ENCODE peak calls at places on chromosomes 3 and 15, in four cellular contexts. One of them, this sample, is unnamed.

GRCh38 chr3:145869958-145870357 is 291.0 kb downstream of the PLOD2 start:
- DNase-seq in heart right ventricle: no peak
- DNase-seq in AG08396: no peak
- DNase-seq in dorsolateral prefrontal cortex: no peak
- DNase-seq in this sample: no peak

GRCh38 chr3:188526057-188526456 is 372.1 kb downstream of the LPP start:
- DNase-seq in heart right ventricle: no peak
- DNase-seq in AG08396: no peak
- DNase-seq in dorsolateral prefrontal cortex: no peak
- DNase-seq in this sample: no peak

GRCh38 chr3:131386429-131386926 is 4.9 kb downstream of the NUDT16 start:
- DNase-seq in heart right ventricle: peak
- DNase-seq in AG08396: no peak
- DNase-seq in dorsolateral prefrontal cortex: peak
- DNase-seq in this sample: no peak

GRCh38 chr15:31278544-31279220 is 48.0 kb upstream of the KLF13 start:
- DNase-seq in heart right ventricle: no peak
- DNase-seq in AG08396: no peak
- DNase-seq in dorsolateral prefrontal cortex: peak
- DNase-seq in this sample: peak

GRCh38 chr3:106425021-106425420 is 556.2 kb upstream of the CBLB start:
- DNase-seq in heart right ventricle: no peak
- DNase-seq in AG08396: peak
- DNase-seq in dorsolateral prefrontal cortex: no peak
- DNase-seq in this sample: no peak

GRCh38 chr3:131794766-131795381 is 239.9 kb downstream of the CPNE4 start:
- DNase-seq in heart right ventricle: no peak
- DNase-seq in AG08396: peak
- DNase-seq in dorsolateral prefrontal cortex: no peak
- DNase-seq in this sample: peak

GRCh38 chr3:143208976-143209714 is 89.6 kb downstream of the CHST2 start:
- DNase-seq in heart right ventricle: no peak
- DNase-seq in AG08396: no peak
- DNase-seq in dorsolateral prefrontal cortex: no peak
- DNase-seq in this sample: no peak

GRCh38 chr15:57427367-57427821 is 51.1 kb downstream of the CGNL1 start:
- DNase-seq in heart right ventricle: no peak
- DNase-seq in AG08396: no peak
- DNase-seq in dorsolateral prefrontal cortex: no peak
- DNase-seq in this sample: peak

GRCh38 chr15:38325290-38325990 is 72.8 kb downstream of the SPRED1 start:
- DNase-seq in heart right ventricle: no peak
- DNase-seq in AG08396: no peak
- DNase-seq in dorsolateral prefrontal cortex: no peak
- DNase-seq in this sample: no peak

GRCh38 chr3:187639912-187640822 is 30.0 kb downstream of the SST start:
- DNase-seq in heart right ventricle: no peak
- DNase-seq in AG08396: no peak
- DNase-seq in dorsolateral prefrontal cortex: no peak
- DNase-seq in this sample: no peak

GRCh38 chr3:139264375-139264774 is 79.4 kb upstream of the MRPS22 start:
- DNase-seq in heart right ventricle: no peak
- DNase-seq in AG08396: no peak
- DNase-seq in dorsolateral prefrontal cortex: no peak
- DNase-seq in this sample: no peak

GRCh38 chr15:75810874-75811498 is 32.3 kb upstream of the UBE2Q2 start:
- DNase-seq in heart right ventricle: no peak
- DNase-seq in AG08396: no peak
- DNase-seq in dorsolateral prefrontal cortex: no peak
- DNase-seq in this sample: no peak

GRCh38 chr3:24769918-24770317 is 275.3 kb upstream of the THRB start:
- DNase-seq in heart right ventricle: no peak
- DNase-seq in AG08396: no peak
- DNase-seq in dorsolateral prefrontal cortex: no peak
- DNase-seq in this sample: no peak

GRCh38 chr3:116483135-116483534 is 37.8 kb upstream of the LSAMP start:
- DNase-seq in heart right ventricle: no peak
- DNase-seq in AG08396: no peak
- DNase-seq in dorsolateral prefrontal cortex: no peak
- DNase-seq in this sample: no peak

GRCh38 chr15:59555696-59556095 is 55.9 kb upstream of the GCNT3 start:
- DNase-seq in heart right ventricle: no peak
- DNase-seq in AG08396: no peak
- DNase-seq in dorsolateral prefrontal cortex: no peak
- DNase-seq in this sample: no peak

GRCh38 chr3:128559486-128560225 is 66.7 kb upstream of the GATA2 start:
- DNase-seq in heart right ventricle: no peak
- DNase-seq in AG08396: no peak
- DNase-seq in dorsolateral prefrontal cortex: no peak
- DNase-seq in this sample: no peak

GRCh38 chr3:170488802-170489201 is 70.1 kb downstream of the CLDN11 start:
- DNase-seq in heart right ventricle: no peak
- DNase-seq in AG08396: no peak
- DNase-seq in dorsolateral prefrontal cortex: no peak
- DNase-seq in this sample: no peak

GRCh38 chr3:134597390-134597975 is 53.3 kb downstream of the KY start:
- DNase-seq in heart right ventricle: no peak
- DNase-seq in AG08396: no peak
- DNase-seq in dorsolateral prefrontal cortex: no peak
- DNase-seq in this sample: no peak

This sample was measured in posterior cingulate gyrus.